ENCODE peak calls at places on chromosomes 1 and 21, in ten cellular contexts. One of them, this sample, is unnamed.

GRCh38 chr1:160777486-160778089 is 18.4 kb upstream of the LY9 start:
- DNase-seq in Caco-2: peak
- DNase-seq in A673: peak
- DNase-seq in stimulated activated CD8-positive, alpha-beta memory T cell treated with anti-CD3 and anti-CD28 coated beads, Interleukin-7, amount 100 ng/mL, for 1 hour: no peak
- DNase-seq in B cell: no peak
- DNase-seq in mesendoderm: peak
- DNase-seq in cardiac muscle cell: peak
- DNase-seq in stimulated activated effector memory CD8-positive, alpha-beta T cell treated with anti-CD3 and anti-CD28 coated beads, Interleukin-12 subunit alpha, Interleukin-12 subunit beta, amount 100 ng/mL, for 72 hours: peak
- DNase-seq in T-helper 2 cell: peak
- DNase-seq in esophagus squamous epithelium: no peak
- DNase-seq in this sample: no peak

GRCh38 chr1:248152056-248152827 is 7.3 kb downstream of the OR2M5 start:
- DNase-seq in Caco-2: no peak
- DNase-seq in A673: no peak
- DNase-seq in stimulated activated CD8-positive, alpha-beta memory T cell treated with anti-CD3 and anti-CD28 coated beads, Interleukin-7, amount 100 ng/mL, for 1 hour: no peak
- DNase-seq in B cell: no peak
- DNase-seq in mesendoderm: no peak
- DNase-seq in cardiac muscle cell: no peak
- DNase-seq in stimulated activated effector memory CD8-positive, alpha-beta T cell treated with anti-CD3 and anti-CD28 coated beads, Interleukin-12 subunit alpha, Interleukin-12 subunit beta, amount 100 ng/mL, for 72 hours: no peak
- DNase-seq in T-helper 2 cell: no peak
- DNase-seq in esophagus squamous epithelium: no peak
- DNase-seq in this sample: no peak

GRCh38 chr21:42465008-42465878 is 30.8 kb downstream of the RSPH1 start:
- DNase-seq in Caco-2: no peak
- DNase-seq in A673: peak
- DNase-seq in stimulated activated CD8-positive, alpha-beta memory T cell treated with anti-CD3 and anti-CD28 coated beads, Interleukin-7, amount 100 ng/mL, for 1 hour: no peak
- DNase-seq in B cell: peak
- DNase-seq in mesendoderm: peak
- DNase-seq in cardiac muscle cell: peak
- DNase-seq in stimulated activated effector memory CD8-positive, alpha-beta T cell treated with anti-CD3 and anti-CD28 coated beads, Interleukin-12 subunit alpha, Interleukin-12 subunit beta, amount 100 ng/mL, for 72 hours: no peak
- DNase-seq in T-helper 2 cell: no peak
- DNase-seq in esophagus squamous epithelium: no peak
- DNase-seq in this sample: no peak

GRCh38 chr1:30129001-30129408 is 594.4 kb downstream of the MATN1 start:
- DNase-seq in Caco-2: no peak
- DNase-seq in A673: no peak
- DNase-seq in stimulated activated CD8-positive, alpha-beta memory T cell treated with anti-CD3 and anti-CD28 coated beads, Interleukin-7, amount 100 ng/mL, for 1 hour: no peak
- DNase-seq in B cell: no peak
- DNase-seq in mesendoderm: peak
- DNase-seq in cardiac muscle cell: no peak
- DNase-seq in stimulated activated effector memory CD8-positive, alpha-beta T cell treated with anti-CD3 and anti-CD28 coated beads, Interleukin-12 subunit alpha, Interleukin-12 subunit beta, amount 100 ng/mL, for 72 hours: no peak
- DNase-seq in T-helper 2 cell: no peak
- DNase-seq in esophagus squamous epithelium: no peak
- DNase-seq in this sample: no peak

GRCh38 chr21:44054710-44055109 is 42.6 kb downstream of the TRAPPC10 start:
- DNase-seq in Caco-2: no peak
- DNase-seq in A673: no peak
- DNase-seq in stimulated activated CD8-positive, alpha-beta memory T cell treated with anti-CD3 and anti-CD28 coated beads, Interleukin-7, amount 100 ng/mL, for 1 hour: no peak
- DNase-seq in B cell: no peak
- DNase-seq in mesendoderm: peak
- DNase-seq in cardiac muscle cell: peak
- DNase-seq in stimulated activated effector memory CD8-positive, alpha-beta T cell treated with anti-CD3 and anti-CD28 coated beads, Interleukin-12 subunit alpha, Interleukin-12 subunit beta, amount 100 ng/mL, for 72 hours: no peak
- DNase-seq in T-helper 2 cell: no peak
- DNase-seq in esophagus squamous epithelium: no peak
- DNase-seq in this sample: no peak

GRCh38 chr21:46457801-46458314 is 833 bp upstream of the DIP2A start:
- DNase-seq in Caco-2: no peak
- DNase-seq in A673: peak
- DNase-seq in stimulated activated CD8-positive, alpha-beta memory T cell treated with anti-CD3 and anti-CD28 coated beads, Interleukin-7, amount 100 ng/mL, for 1 hour: no peak
- DNase-seq in B cell: no peak
- DNase-seq in mesendoderm: peak
- DNase-seq in cardiac muscle cell: peak
- DNase-seq in stimulated activated effector memory CD8-positive, alpha-beta T cell treated with anti-CD3 and anti-CD28 coated beads, Interleukin-12 subunit alpha, Interleukin-12 subunit beta, amount 100 ng/mL, for 72 hours: no peak
- DNase-seq in T-helper 2 cell: peak
- DNase-seq in esophagus squamous epithelium: no peak
- DNase-seq in this sample: no peak

GRCh38 chr1:226814751-226815496 is 55.5 kb upstream of the PSEN2 start:
- DNase-seq in Caco-2: peak
- DNase-seq in A673: no peak
- DNase-seq in stimulated activated CD8-positive, alpha-beta memory T cell treated with anti-CD3 and anti-CD28 coated beads, Interleukin-7, amount 100 ng/mL, for 1 hour: no peak
- DNase-seq in B cell: no peak
- DNase-seq in mesendoderm: no peak
- DNase-seq in cardiac muscle cell: peak
- DNase-seq in stimulated activated effector memory CD8-positive, alpha-beta T cell treated with anti-CD3 and anti-CD28 coated beads, Interleukin-12 subunit alpha, Interleukin-12 subunit beta, amount 100 ng/mL, for 72 hours: no peak
- DNase-seq in T-helper 2 cell: peak
- DNase-seq in esophagus squamous epithelium: no peak
- DNase-seq in this sample: no peak

GRCh38 chr21:31921079-31921478 is 48.3 kb downstream of the HUNK start:
- DNase-seq in Caco-2: no peak
- DNase-seq in A673: no peak
- DNase-seq in stimulated activated CD8-positive, alpha-beta memory T cell treated with anti-CD3 and anti-CD28 coated beads, Interleukin-7, amount 100 ng/mL, for 1 hour: no peak
- DNase-seq in B cell: no peak
- DNase-seq in mesendoderm: no peak
- DNase-seq in cardiac muscle cell: no peak
- DNase-seq in stimulated activated effector memory CD8-positive, alpha-beta T cell treated with anti-CD3 and anti-CD28 coated beads, Interleukin-12 subunit alpha, Interleukin-12 subunit beta, amount 100 ng/mL, for 72 hours: no peak
- DNase-seq in T-helper 2 cell: no peak
- DNase-seq in esophagus squamous epithelium: no peak
- DNase-seq in this sample: no peak

GRCh38 chr1:30604801-30605440 is 118.5 kb downstream of the MATN1 start:
- DNase-seq in Caco-2: no peak
- DNase-seq in A673: no peak
- DNase-seq in stimulated activated CD8-positive, alpha-beta memory T cell treated with anti-CD3 and anti-CD28 coated beads, Interleukin-7, amount 100 ng/mL, for 1 hour: no peak
- DNase-seq in B cell: no peak
- DNase-seq in mesendoderm: no peak
- DNase-seq in cardiac muscle cell: no peak
- DNase-seq in stimulated activated effector memory CD8-positive, alpha-beta T cell treated with anti-CD3 and anti-CD28 coated beads, Interleukin-12 subunit alpha, Interleukin-12 subunit beta, amount 100 ng/mL, for 72 hours: peak
- DNase-seq in T-helper 2 cell: no peak
- DNase-seq in esophagus squamous epithelium: no peak
- DNase-seq in this sample: no peak

GRCh38 chr1:168637350-168637991 is 61.1 kb downstream of the XCL1 start:
- DNase-seq in Caco-2: peak
- DNase-seq in A673: peak
- DNase-seq in stimulated activated CD8-positive, alpha-beta memory T cell treated with anti-CD3 and anti-CD28 coated beads, Interleukin-7, amount 100 ng/mL, for 1 hour: no peak
- DNase-seq in B cell: no peak
- DNase-seq in mesendoderm: peak
- DNase-seq in cardiac muscle cell: peak
- DNase-seq in stimulated activated effector memory CD8-positive, alpha-beta T cell treated with anti-CD3 and anti-CD28 coated beads, Interleukin-12 subunit alpha, Interleukin-12 subunit beta, amount 100 ng/mL, for 72 hours: no peak
- DNase-seq in T-helper 2 cell: peak
- DNase-seq in esophagus squamous epithelium: no peak
- DNase-seq in this sample: no peak

GRCh38 chr1:11013160-11013531 is 692 bp downstream of the TARDBP start:
- DNase-seq in Caco-2: no peak
- DNase-seq in A673: no peak
- DNase-seq in stimulated activated CD8-positive, alpha-beta memory T cell treated with anti-CD3 and anti-CD28 coated beads, Interleukin-7, amount 100 ng/mL, for 1 hour: no peak
- DNase-seq in B cell: no peak
- DNase-seq in mesendoderm: no peak
- DNase-seq in cardiac muscle cell: no peak
- DNase-seq in stimulated activated effector memory CD8-positive, alpha-beta T cell treated with anti-CD3 and anti-CD28 coated beads, Interleukin-12 subunit alpha, Interleukin-12 subunit beta, amount 100 ng/mL, for 72 hours: no peak
- DNase-seq in T-helper 2 cell: no peak
- DNase-seq in esophagus squamous epithelium: no peak
- DNase-seq in this sample: no peak

GRCh38 chr1:107274227-107274626 is 133.4 kb downstream of the NTNG1 start:
- DNase-seq in Caco-2: no peak
- DNase-seq in A673: no peak
- DNase-seq in stimulated activated CD8-positive, alpha-beta memory T cell treated with anti-CD3 and anti-CD28 coated beads, Interleukin-7, amount 100 ng/mL, for 1 hour: no peak
- DNase-seq in B cell: no peak
- DNase-seq in mesendoderm: no peak
- DNase-seq in cardiac muscle cell: no peak
- DNase-seq in stimulated activated effector memory CD8-positive, alpha-beta T cell treated with anti-CD3 and anti-CD28 coated beads, Interleukin-12 subunit alpha, Interleukin-12 subunit beta, amount 100 ng/mL, for 72 hours: no peak
- DNase-seq in T-helper 2 cell: no peak
- DNase-seq in esophagus squamous epithelium: no peak
- DNase-seq in this sample: no peak

GRCh38 chr1:177884499-177885021 is 85.3 kb downstream of the SEC16B start:
- DNase-seq in Caco-2: no peak
- DNase-seq in A673: no peak
- DNase-seq in stimulated activated CD8-positive, alpha-beta memory T cell treated with anti-CD3 and anti-CD28 coated beads, Interleukin-7, amount 100 ng/mL, for 1 hour: no peak
- DNase-seq in B cell: no peak
- DNase-seq in mesendoderm: no peak
- DNase-seq in cardiac muscle cell: peak
- DNase-seq in stimulated activated effector memory CD8-positive, alpha-beta T cell treated with anti-CD3 and anti-CD28 coated beads, Interleukin-12 subunit alpha, Interleukin-12 subunit beta, amount 100 ng/mL, for 72 hours: no peak
- DNase-seq in T-helper 2 cell: no peak
- DNase-seq in esophagus squamous epithelium: no peak
- DNase-seq in this sample: no peak

GRCh38 chr1:51697160-51697559 is 80.3 kb downstream of the OSBPL9 start:
- DNase-seq in Caco-2: no peak
- DNase-seq in A673: no peak
- DNase-seq in stimulated activated CD8-positive, alpha-beta memory T cell treated with anti-CD3 and anti-CD28 coated beads, Interleukin-7, amount 100 ng/mL, for 1 hour: no peak
- DNase-seq in B cell: no peak
- DNase-seq in mesendoderm: no peak
- DNase-seq in cardiac muscle cell: peak
- DNase-seq in stimulated activated effector memory CD8-positive, alpha-beta T cell treated with anti-CD3 and anti-CD28 coated beads, Interleukin-12 subunit alpha, Interleukin-12 subunit beta, amount 100 ng/mL, for 72 hours: no peak
- DNase-seq in T-helper 2 cell: no peak
- DNase-seq in esophagus squamous epithelium: no peak
- DNase-seq in this sample: no peak

GRCh38 chr1:35708179-35708891 is 10.3 kb downstream of the C1orf216 start:
- DNase-seq in Caco-2: no peak
- DNase-seq in A673: peak
- DNase-seq in stimulated activated CD8-positive, alpha-beta memory T cell treated with anti-CD3 and anti-CD28 coated beads, Interleukin-7, amount 100 ng/mL, for 1 hour: no peak
- DNase-seq in B cell: no peak
- DNase-seq in mesendoderm: peak
- DNase-seq in cardiac muscle cell: peak
- DNase-seq in stimulated activated effector memory CD8-positive, alpha-beta T cell treated with anti-CD3 and anti-CD28 coated beads, Interleukin-12 subunit alpha, Interleukin-12 subunit beta, amount 100 ng/mL, for 72 hours: no peak
- DNase-seq in T-helper 2 cell: peak
- DNase-seq in esophagus squamous epithelium: no peak
- DNase-seq in this sample: no peak

GRCh38 chr1:24108334-24109165 is 3.4 kb downstream of the MYOM3 start:
- DNase-seq in Caco-2: no peak
- DNase-seq in A673: no peak
- DNase-seq in stimulated activated CD8-positive, alpha-beta memory T cell treated with anti-CD3 and anti-CD28 coated beads, Interleukin-7, amount 100 ng/mL, for 1 hour: no peak
- DNase-seq in B cell: no peak
- DNase-seq in mesendoderm: no peak
- DNase-seq in cardiac muscle cell: peak
- DNase-seq in stimulated activated effector memory CD8-positive, alpha-beta T cell treated with anti-CD3 and anti-CD28 coated beads, Interleukin-12 subunit alpha, Interleukin-12 subunit beta, amount 100 ng/mL, for 72 hours: no peak
- DNase-seq in T-helper 2 cell: no peak
- DNase-seq in esophagus squamous epithelium: no peak
- DNase-seq in this sample: no peak

GRCh38 chr1:212568978-212569537 is 39.5 kb upstream of the ATF3 start:
- DNase-seq in Caco-2: no peak
- DNase-seq in A673: no peak
- DNase-seq in stimulated activated CD8-positive, alpha-beta memory T cell treated with anti-CD3 and anti-CD28 coated beads, Interleukin-7, amount 100 ng/mL, for 1 hour: no peak
- DNase-seq in B cell: no peak
- DNase-seq in mesendoderm: no peak
- DNase-seq in cardiac muscle cell: no peak
- DNase-seq in stimulated activated effector memory CD8-positive, alpha-beta T cell treated with anti-CD3 and anti-CD28 coated beads, Interleukin-12 subunit alpha, Interleukin-12 subunit beta, amount 100 ng/mL, for 72 hours: no peak
- DNase-seq in T-helper 2 cell: no peak
- DNase-seq in esophagus squamous epithelium: no peak
- DNase-seq in this sample: no peak

GRCh38 chr1:213274140-213274539 is 223.1 kb downstream of the RPS6KC1 start:
- DNase-seq in Caco-2: no peak
- DNase-seq in A673: no peak
- DNase-seq in stimulated activated CD8-positive, alpha-beta memory T cell treated with anti-CD3 and anti-CD28 coated beads, Interleukin-7, amount 100 ng/mL, for 1 hour: no peak
- DNase-seq in B cell: no peak
- DNase-seq in mesendoderm: no peak
- DNase-seq in cardiac muscle cell: no peak
- DNase-seq in stimulated activated effector memory CD8-positive, alpha-beta T cell treated with anti-CD3 and anti-CD28 coated beads, Interleukin-12 subunit alpha, Interleukin-12 subunit beta, amount 100 ng/mL, for 72 hours: no peak
- DNase-seq in T-helper 2 cell: no peak
- DNase-seq in esophagus squamous epithelium: no peak
- DNase-seq in this sample: no peak

GRCh38 chr1:87204441-87204840 is 124.2 kb upstream of the LMO4 start:
- DNase-seq in Caco-2: no peak
- DNase-seq in A673: no peak
- DNase-seq in stimulated activated CD8-positive, alpha-beta memory T cell treated with anti-CD3 and anti-CD28 coated beads, Interleukin-7, amount 100 ng/mL, for 1 hour: no peak
- DNase-seq in B cell: no peak
- DNase-seq in mesendoderm: no peak
- DNase-seq in cardiac muscle cell: no peak
- DNase-seq in stimulated activated effector memory CD8-positive, alpha-beta T cell treated with anti-CD3 and anti-CD28 coated beads, Interleukin-12 subunit alpha, Interleukin-12 subunit beta, amount 100 ng/mL, for 72 hours: no peak
- DNase-seq in T-helper 2 cell: no peak
- DNase-seq in esophagus squamous epithelium: no peak
- DNase-seq in this sample: no peak

GRCh38 chr21:16942703-16943102 is 570.1 kb upstream of the CXADR start:
- DNase-seq in Caco-2: peak
- DNase-seq in A673: peak
- DNase-seq in stimulated activated CD8-positive, alpha-beta memory T cell treated with anti-CD3 and anti-CD28 coated beads, Interleukin-7, amount 100 ng/mL, for 1 hour: no peak
- DNase-seq in B cell: no peak
- DNase-seq in mesendoderm: peak
- DNase-seq in cardiac muscle cell: peak
- DNase-seq in stimulated activated effector memory CD8-positive, alpha-beta T cell treated with anti-CD3 and anti-CD28 coated beads, Interleukin-12 subunit alpha, Interleukin-12 subunit beta, amount 100 ng/mL, for 72 hours: no peak
- DNase-seq in T-helper 2 cell: no peak
- DNase-seq in esophagus squamous epithelium: no peak
- DNase-seq in this sample: no peak

GRCh38 chr1:163168053-163168452 is 34.7 kb downstream of the RGS5 start:
- DNase-seq in Caco-2: no peak
- DNase-seq in A673: peak
- DNase-seq in stimulated activated CD8-positive, alpha-beta memory T cell treated with anti-CD3 and anti-CD28 coated beads, Interleukin-7, amount 100 ng/mL, for 1 hour: no peak
- DNase-seq in B cell: no peak
- DNase-seq in mesendoderm: peak
- DNase-seq in cardiac muscle cell: peak
- DNase-seq in stimulated activated effector memory CD8-positive, alpha-beta T cell treated with anti-CD3 and anti-CD28 coated beads, Interleukin-12 subunit alpha, Interleukin-12 subunit beta, amount 100 ng/mL, for 72 hours: no peak
- DNase-seq in T-helper 2 cell: no peak
- DNase-seq in esophagus squamous epithelium: no peak
- DNase-seq in this sample: no peak

GRCh38 chr1:94648225-94649007 is 106.9 kb upstream of the F3 start:
- DNase-seq in Caco-2: no peak
- DNase-seq in A673: peak
- DNase-seq in stimulated activated CD8-positive, alpha-beta memory T cell treated with anti-CD3 and anti-CD28 coated beads, Interleukin-7, amount 100 ng/mL, for 1 hour: no peak
- DNase-seq in B cell: no peak
- DNase-seq in mesendoderm: no peak
- DNase-seq in cardiac muscle cell: peak
- DNase-seq in stimulated activated effector memory CD8-positive, alpha-beta T cell treated with anti-CD3 and anti-CD28 coated beads, Interleukin-12 subunit alpha, Interleukin-12 subunit beta, amount 100 ng/mL, for 72 hours: no peak
- DNase-seq in T-helper 2 cell: no peak
- DNase-seq in esophagus squamous epithelium: no peak
- DNase-seq in this sample: no peak

GRCh38 chr1:23657659-23658275 is 33.8 kb upstream of the RPL11 start:
- DNase-seq in Caco-2: peak
- DNase-seq in A673: peak
- DNase-seq in stimulated activated CD8-positive, alpha-beta memory T cell treated with anti-CD3 and anti-CD28 coated beads, Interleukin-7, amount 100 ng/mL, for 1 hour: no peak
- DNase-seq in B cell: peak
- DNase-seq in mesendoderm: peak
- DNase-seq in cardiac muscle cell: peak
- DNase-seq in stimulated activated effector memory CD8-positive, alpha-beta T cell treated with anti-CD3 and anti-CD28 coated beads, Interleukin-12 subunit alpha, Interleukin-12 subunit beta, amount 100 ng/mL, for 72 hours: peak
- DNase-seq in T-helper 2 cell: peak
- DNase-seq in esophagus squamous epithelium: no peak
- DNase-seq in this sample: no peak